ENCODE peak calls at places on chromosomes 4 and X, in seven cellular contexts. M, Z, A, B, G, E and Q are unnamed samples.

GRCh38 chrX:78527263-78527662 is 131.9 kb downstream of the RTL3 start:
- DNase-seq in M (no peak), Z (no peak), A (no peak), B (no peak), G (peak; percentile 44), E (peak; percentile 54), Q (peak; percentile 84)

GRCh38 chr4:53908661-53909078 is 155.7 kb downstream of the CHIC2 start:
- DNase-seq in M (no peak), Z (peak; percentile 76), A (peak; percentile 94), B (peak; percentile 69), G (peak; percentile 91), E (peak; percentile 79), Q (peak; percentile 90)

GRCh38 chr4:89829470-89830138 is 7.4 kb downstream of the SNCA start:
- DNase-seq in M (no peak), Z (no peak), A (no peak), B (no peak), G (no peak), E (no peak), Q (no peak)

GRCh38 chr4:76250962-76251361 is 559 bp upstream of the FAM47E start:
- DNase-seq in M (no peak), Z (no peak), A (no peak), B (no peak), G (no peak), E (no peak), Q (no peak)

GRCh38 chrX:4263005-4263404 is 549.6 kb upstream of the PRKX start:
- DNase-seq in M (no peak), Z (peak; percentile 20), A (no peak), B (no peak), G (no peak), E (no peak), Q (no peak)

GRCh38 chr4:14646831-14647230 is 355.4 kb upstream of the CPEB2 start:
- DNase-seq in M (no peak), Z (no peak), A (no peak), B (no peak), G (peak; percentile 30), E (no peak), Q (peak; percentile 38)

GRCh38 chrX:70720721-70721120 is 187.8 kb downstream of the TEX11 start:
- DNase-seq in M (no peak), Z (no peak), A (no peak), B (no peak), G (peak; percentile 0), E (no peak), Q (peak; percentile 3)

GRCh38 chrX:25166145-25166544 is 150.4 kb upstream of the ARX start:
- DNase-seq in M (no peak), Z (no peak), A (no peak), B (no peak), G (no peak), E (no peak), Q (no peak)

GRCh38 chr4:158914178-158914577 is 145.4 kb downstream of the FNIP2 start:
- DNase-seq in M (no peak), Z (no peak), A (peak; percentile 69), B (no peak), G (peak; percentile 80), E (peak; percentile 88), Q (peak; percentile 79)

GRCh38 chr4:134126955-134127354 is 74.6 kb downstream of the PABPC4L start:
- DNase-seq in M (peak; percentile 9), Z (peak; percentile 11), A (no peak), B (no peak), G (no peak), E (no peak), Q (no peak)

GRCh38 chr4:112515278-112516075 is 503 bp downstream of the NEUROG2 start:
- DNase-seq in M (peak; percentile 57), Z (peak; percentile 68), A (no peak), B (no peak), G (peak; percentile 47), E (no peak), Q (peak; percentile 44)